ENCODE peak calls at places on chromosomes 16 and 17, in nine cellular contexts. A, V, O, C, S, D, U, X and B are unnamed samples.

GRCh38 chr16:23149993-23150364 is 727 bp upstream of the USP31 start:
- DNase-seq in V (no peak), A (no peak), U (no peak), D (no peak), C (no peak), O (no peak), S (no peak), X (no peak), B (no peak)

GRCh38 chr17:5282639-5283217 is 644 bp downstream of the RABEP1 start:
- DNase-seq in V (peak), D (no peak), A (no peak), C (no peak), X (no peak), S (peak), O (peak), U (peak), B (no peak)

GRCh38 chr17:14143678-14144077 is 74.4 kb downstream of the COX10 start:
- DNase-seq in S (no peak), D (no peak), U (peak), A (no peak), X (no peak), C (no peak), V (no peak), O (no peak), B (no peak)

GRCh38 chr16:50479771-50480170 is 68.4 kb upstream of the NKD1 start:
- DNase-seq in A (no peak), X (peak), C (no peak), O (no peak), U (no peak), D (no peak), S (no peak), V (no peak), B (no peak)

GRCh38 chr16:22098538-22099255 is 6.4 kb downstream of the VWA3A start:
- DNase-seq in A (no peak), U (no peak), D (no peak), O (peak), C (no peak), S (peak), X (no peak), V (no peak), B (no peak)

GRCh38 chr16:88017551-88018101 is 66.4 kb downstream of the BANP start:
- DNase-seq in X (no peak), A (peak), O (no peak), S (no peak), C (no peak), D (no peak), V (no peak), U (no peak), B (no peak)

GRCh38 chr17:29155235-29155965 is 24.8 kb downstream of the MYO18A start:
- DNase-seq in U (peak), C (no peak), S (peak), X (no peak), A (no peak), D (no peak), O (peak), V (peak), B (no peak)

GRCh38 chr17:78484300-78485159 is 92.7 kb downstream of the DNAH17 start:
- DNase-seq in O (no peak), U (peak), V (no peak), D (no peak), S (no peak), A (no peak), X (no peak), C (no peak), B (no peak)

GRCh38 chr17:8673621-8674020 is 43.1 kb upstream of the MYH10 start:
- DNase-seq in A (no peak), C (no peak), X (no peak), V (peak), S (no peak), U (no peak), D (no peak), O (no peak), B (no peak)

GRCh38 chr16:81457326-81458133 is 12.9 kb downstream of the CMIP start:
- DNase-seq in O (no peak), X (no peak), V (no peak), C (no peak), D (no peak), S (peak), A (no peak), U (no peak), B (no peak)

GRCh38 chr17:8649157-8650118 is 18.9 kb upstream of the MYH10 start:
- DNase-seq in A (no peak), X (no peak), U (no peak), S (peak), D (peak), V (peak), C (no peak), O (no peak), B (no peak)

GRCh38 chr17:50564916-50565315 is 4.4 kb downstream of the CACNA1G start:
- DNase-seq in S (peak), A (no peak), D (no peak), U (peak), V (peak), X (peak), O (no peak), C (no peak), B (no peak)

GRCh38 chr17:538096-538973 is 176.3 kb downstream of the VPS53 start:
- DNase-seq in C (no peak), X (no peak), O (no peak), S (no peak), U (no peak), A (no peak), V (no peak), D (no peak), B (no peak)

GRCh38 chr17:38352245-38353083 is 820 bp downstream of the SOCS7 start:
- DNase-seq in O (no peak), U (peak), V (peak), C (no peak), X (no peak), A (peak), D (no peak), S (no peak), B (no peak)

GRCh38 chr16:88309174-88309904 is 73.4 kb upstream of the ZNF469 start:
- DNase-seq in D (no peak), U (no peak), X (no peak), A (peak), V (no peak), C (no peak), S (no peak), O (no peak), B (no peak)

GRCh38 chr17:2796164-2797140 is at the start of gene RAP1GAP2:
- DNase-seq in V (no peak), O (peak), S (no peak), U (peak), C (no peak), D (no peak), X (no peak), A (no peak), B (no peak)

GRCh38 chr17:3558603-3559269 is 1.1 kb upstream of the TRPV3 start:
- DNase-seq in V (no peak), A (no peak), C (no peak), D (no peak), O (peak), S (peak), U (peak), X (no peak), B (no peak)

GRCh38 chr17:78875738-78876597 is 27.0 kb downstream of the CEP295NL start:
- DNase-seq in C (no peak), U (no peak), D (no peak), X (no peak), S (no peak), O (no peak), A (no peak), V (no peak), B (no peak)

GRCh38 chr17:82769041-82769440 is 17.2 kb downstream of the TBCD start:
- DNase-seq in O (no peak), C (no peak), V (no peak), U (no peak), D (no peak), X (no peak), S (no peak), A (no peak), B (no peak)

GRCh38 chr17:57619061-57619937 is 125.8 kb downstream of the CCDC182 start:
- DNase-seq in U (no peak), X (peak), C (no peak), D (no peak), S (peak), A (no peak), V (no peak), O (no peak), B (no peak)

GRCh38 chr16:57619606-57620315 is 8.7 kb upstream of the ADGRG1 start:
- DNase-seq in U (peak), O (peak), V (peak), D (no peak), A (peak), X (peak), C (no peak), S (no peak), B (no peak)

GRCh38 chr16:75506107-75506506 is 10.9 kb upstream of the CHST6 start:
- DNase-seq in X (no peak), C (no peak), U (no peak), O (no peak), A (no peak), V (no peak), D (no peak), S (no peak), B (no peak)

GRCh38 chr16:72240949-72241348 is 69.0 kb upstream of the PMFBP1 start:
- DNase-seq in D (no peak), V (no peak), C (no peak), O (no peak), U (no peak), X (no peak), S (no peak), A (no peak), B (no peak)

GRCh38 chr17:71921726-71922320 is 199.0 kb upstream of the SOX9 start:
- DNase-seq in S (no peak), U (no peak), X (no peak), A (no peak), V (no peak), O (no peak), D (no peak), C (no peak), B (no peak)

GRCh38 chr17:81420769-81421462 is 25.7 kb downstream of the BAHCC1 start:
- DNase-seq in U (no peak), O (no peak), S (no peak), V (peak), C (no peak), X (no peak), A (peak), D (no peak), B (no peak)

GRCh38 chr16:73056911-73057310 is 9.0 kb upstream of the ZFHX3 start:
- DNase-seq in X (no peak), U (no peak), V (no peak), A (no peak), O (no peak), D (no peak), C (no peak), S (no peak), B (no peak)

GRCh38 chr17:14813649-14814048 is 451.5 kb downstream of the PMP22 start:
- DNase-seq in C (peak), V (no peak), O (no peak), D (no peak), S (no peak), U (no peak), X (no peak), A (no peak), B (no peak)

GRCh38 chr16:11052080-11052808 is 107.9 kb downstream of the CLEC16A start:
- DNase-seq in A (no peak), V (no peak), O (no peak), D (no peak), C (no peak), U (no peak), X (no peak), S (no peak), B (no peak)

GRCh38 chr16:71414038-71414437 is 27.8 kb downstream of the TLE7 start:
- DNase-seq in X (no peak), U (no peak), C (no peak), S (no peak), A (no peak), V (no peak), D (no peak), O (no peak), B (no peak)

GRCh38 chr16:50474138-50474537 is 74.1 kb upstream of the NKD1 start:
- DNase-seq in D (no peak), V (no peak), C (no peak), A (no peak), X (peak), U (no peak), S (no peak), O (no peak), B (no peak)

GRCh38 chr16:76278976-76279375 is 1.8 kb downstream of the CNTNAP4 start:
- DNase-seq in D (no peak), S (no peak), U (no peak), O (peak), A (no peak), V (no peak), C (no peak), X (no peak), B (no peak)

GRCh38 chr16:10741844-10742243 is 1.8 kb upstream of the NUBP1 start:
- DNase-seq in D (no peak), U (no peak), O (no peak), A (no peak), V (no peak), S (no peak), C (no peak), X (peak), B (no peak)

GRCh38 chr17:37841232-37841631 is 83.0 kb upstream of the TBC1D3K start:
- DNase-seq in C (no peak), U (no peak), D (no peak), V (no peak), X (no peak), S (no peak), A (no peak), O (no peak), B (no peak)

GRCh38 chr16:85897384-85897783 is 1.6 kb upstream of the IRF8 start:
- DNase-seq in V (no peak), X (no peak), A (no peak), D (no peak), U (peak), O (no peak), C (no peak), S (no peak), B (no peak)
- TF ChIP-seq CTCF in V (no peak), X (no peak), A (no peak), D (no peak), U (no peak), O (no peak), C (no peak), S (no peak), B (no peak)

GRCh38 chr16:9039208-9039607 is 52.2 kb upstream of the HAPSTR1 start:
- DNase-seq in O (no peak), U (no peak), S (peak), X (no peak), C (no peak), D (no peak), A (no peak), V (no peak), B (no peak)

GRCh38 chr16:9034056-9034455 is 57.4 kb upstream of the HAPSTR1 start:
- DNase-seq in V (no peak), A (no peak), X (no peak), C (no peak), O (no peak), S (no peak), U (no peak), D (no peak), B (no peak)

GRCh38 chr16:9035986-9036385 is 55.5 kb upstream of the HAPSTR1 start:
- DNase-seq in A (no peak), V (no peak), S (no peak), X (no peak), C (no peak), D (no peak), U (no peak), O (no peak), B (no peak)

DNA sequence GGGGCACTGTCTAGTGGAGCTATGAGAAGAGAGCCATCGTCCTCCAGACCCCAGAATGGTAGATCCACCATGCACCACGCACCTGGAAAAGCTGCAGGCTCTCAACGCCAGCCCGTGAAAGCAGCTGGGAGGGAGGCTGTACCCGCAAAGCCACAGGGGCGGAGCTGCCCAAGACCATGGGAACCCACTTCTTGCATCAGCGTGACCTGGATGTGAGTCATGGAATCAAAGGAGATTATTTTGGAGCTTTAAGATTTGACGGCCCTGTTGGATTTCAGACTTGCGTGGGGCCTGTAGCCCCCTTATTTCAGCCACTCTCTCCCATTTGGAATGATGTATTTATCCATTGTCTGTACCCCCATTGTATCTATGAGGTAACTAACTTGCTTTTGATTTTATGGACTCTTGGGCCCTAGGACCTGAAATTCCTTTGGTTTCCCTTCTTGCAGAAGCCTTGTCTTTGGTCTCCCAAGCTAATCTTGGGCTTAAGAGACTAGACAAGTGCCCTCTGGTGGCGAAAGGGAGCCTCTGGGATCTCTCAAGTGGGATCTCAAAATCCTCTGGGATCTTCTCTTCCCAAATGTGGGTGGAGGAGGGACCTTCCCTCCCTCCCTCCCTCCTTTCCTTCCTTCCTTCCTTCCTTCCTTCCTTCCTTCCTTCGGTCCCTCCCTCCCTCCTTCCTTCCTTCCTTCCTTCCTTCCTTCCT is 58.2 kb upstream of the HAPSTR1 start:
- DNase-seq in U (peak), S (peak), X (no peak), C (no peak), D (no peak), A (no peak), O (no peak), V (no peak), B (no peak)
- TF ChIP-seq CTCF in U (peak), S (peak), X (no peak), C (no peak), D (peak), A (no peak), O (peak), V (no peak), B (no peak)

GRCh38 chr17:75731716-75732498 is 10.6 kb downstream of the ITGB4 start:
- DNase-seq in O (no peak), C (no peak), U (peak), X (no peak), A (peak), V (no peak), S (no peak), D (no peak), B (no peak)
- TF ChIP-seq CTCF in O (no peak), C (no peak), U (no peak), X (no peak), A (no peak), V (no peak), S (no peak), D (no peak), B (no peak)

DNA sequence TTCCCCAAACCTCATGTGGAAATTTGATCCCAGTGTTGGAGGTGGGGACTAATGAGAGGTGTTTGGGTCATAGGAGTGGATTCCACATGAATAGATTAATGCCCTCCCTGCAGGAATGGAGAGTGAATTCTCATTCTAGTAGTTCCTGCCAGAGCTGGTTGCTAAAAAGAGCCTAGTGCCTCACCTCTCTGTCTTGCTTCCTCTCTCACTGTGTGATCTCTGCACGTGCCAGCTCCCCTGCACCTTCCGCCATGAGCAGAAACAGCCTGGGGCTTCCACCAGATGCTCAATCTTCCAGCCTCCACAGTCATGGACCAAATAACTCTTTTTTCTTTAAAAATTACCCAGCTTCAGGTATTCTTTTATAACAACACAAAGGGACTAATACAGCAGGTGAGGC is 72.9 kb upstream of the CLEC3A start:
- DNase-seq in C (no peak), A (no peak), V (no peak), X (no peak), O (no peak), D (no peak), S (no peak), U (no peak), B (no peak)
- TF ChIP-seq CTCF in C (no peak), A (no peak), V (no peak), X (no peak), O (no peak), D (no peak), S (no peak), U (no peak), B (no peak)

DNA sequence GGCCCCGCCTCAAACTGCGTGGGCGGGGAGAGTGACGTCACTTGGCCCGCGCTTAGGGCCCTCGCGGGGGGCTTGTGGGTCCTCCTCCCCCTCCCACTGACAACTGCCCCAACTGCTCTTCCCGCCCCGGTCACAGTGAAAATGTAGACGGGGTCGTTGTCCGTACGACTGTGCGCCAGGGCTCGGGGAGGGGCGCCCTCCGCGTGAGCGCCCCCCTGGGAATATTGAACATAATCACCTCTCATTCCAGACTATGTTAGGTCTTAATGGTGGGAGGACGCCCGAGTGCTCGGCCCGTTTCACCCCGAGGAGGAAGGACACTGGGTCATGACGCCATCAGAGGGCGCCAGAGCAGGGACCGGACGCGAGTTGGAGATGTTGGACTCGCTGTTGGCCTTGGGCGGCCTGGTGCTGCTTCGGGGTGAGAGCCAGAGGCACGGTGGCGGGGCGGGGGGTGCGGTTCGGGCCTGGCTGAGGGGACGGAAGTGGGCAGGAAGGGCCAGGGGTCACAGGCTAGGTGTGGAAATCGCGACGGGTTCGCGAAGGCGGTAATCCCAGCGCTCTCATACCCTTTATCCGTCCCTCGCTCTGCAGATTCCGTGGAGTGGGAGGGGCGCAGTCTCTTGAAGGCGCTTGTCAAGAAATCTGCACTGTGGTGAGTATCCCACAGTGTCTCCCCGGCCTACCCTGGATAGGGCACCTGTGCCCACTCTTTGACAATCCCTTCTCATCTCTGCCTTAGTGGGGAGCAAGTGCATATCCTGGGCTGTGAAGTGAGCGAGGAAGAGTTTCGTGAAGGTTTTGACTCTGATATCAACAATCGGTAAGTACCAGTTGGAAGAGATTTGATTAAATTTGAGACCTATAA is at the start of gene ELP5:
- DNase-seq in U (peak), X (peak), D (peak), V (peak), C (peak), A (peak), O (peak), S (peak), B (peak)
- TF ChIP-seq CTCF in U (peak), X (peak), D (peak), V (peak), C (no peak), A (no peak), O (peak), S (peak), B (no peak)

GRCh38 chr16:67278773-67279295 is 498 bp upstream of the PLEKHG4 start:
- DNase-seq in A (no peak), X (no peak), D (no peak), V (peak), S (no peak), O (no peak), C (no peak), U (peak), B (no peak)

GRCh38 chr16:67277294-67277998 is 1.9 kb upstream of the PLEKHG4 start:
- DNase-seq in S (peak), C (no peak), D (peak), V (peak), U (peak), A (no peak), X (no peak), O (no peak), B (peak)

GRCh38 chr16:67280090-67281015 is 1.0 kb downstream of the PLEKHG4 start:
- DNase-seq in O (no peak), U (no peak), X (no peak), S (no peak), D (no peak), A (no peak), C (no peak), V (no peak), B (no peak)

GRCh38 chr16:67279296-67280089 is at the start of gene PLEKHG4:
- DNase-seq in S (peak), X (no peak), O (peak), C (no peak), V (peak), U (peak), D (no peak), A (peak), B (peak)

GRCh38 chr16:67277999-67278772 is 1.1 kb upstream of the PLEKHG4 start:
- DNase-seq in D (peak), U (peak), V (no peak), C (no peak), O (peak), S (peak), A (no peak), X (no peak), B (no peak)
- TF ChIP-seq CTCF in D (no peak), U (no peak), V (no peak), C (no peak), O (no peak), S (no peak), A (no peak), X (no peak), B (no peak)

GRCh38 chr16:85759631-85760419 is 8.9 kb upstream of the C16orf74 start:
- DNase-seq in A (peak), X (no peak), U (no peak), V (no peak), D (no peak), C (no peak), S (no peak), O (no peak), B (no peak)
- TF ChIP-seq CTCF in A (no peak), X (peak), U (peak), V (no peak), D (peak), C (no peak), S (peak), O (peak), B (no peak)